ENCODE peak calls at places on chromosomes 12 and 14, in eight cellular contexts. Z, E, B, Y, M, N, T and K are unnamed samples.

GRCh38 chr14:65069874-65070709 is 32.2 kb downstream of the MAX start:
- DNase-seq in E (peak; percentile 71), Y (peak; percentile 81), N (no peak), T (no peak), B (no peak), M (peak; percentile 54), Z (no peak), K (no peak)

GRCh38 chr12:55017421-55017820 is 2.4 kb upstream of the NEUROD4 start:
- DNase-seq in E (no peak), N (no peak), T (no peak), M (no peak), B (no peak), Y (no peak), Z (no peak), K (no peak)

GRCh38 chr14:76346391-76347160 is 29.4 kb upstream of the ESRRB start:
- DNase-seq in B (no peak), Y (no peak), Z (no peak), M (no peak), T (no peak), N (no peak), E (no peak), K (no peak)

GRCh38 chr12:52209321-52209720 is 17.5 kb upstream of the KRT80 start:
- DNase-seq in Z (no peak), M (peak; percentile 11), B (peak; percentile 50), E (peak; percentile 42), Y (no peak), N (no peak), T (no peak), K (peak; percentile 12)

GRCh38 chr14:68487805-68488590 is 304.9 kb downstream of the ZFP36L1 start:
- DNase-seq in N (no peak), E (no peak), Z (peak; percentile 80), B (no peak), M (no peak), T (no peak), Y (no peak), K (no peak)

GRCh38 chr12:120422892-120423456 is 14.9 kb upstream of the COX6A1 start:
- DNase-seq in Y (no peak), M (no peak), T (no peak), N (no peak), B (no peak), E (no peak), Z (no peak), K (no peak)

GRCh38 chr14:59251811-59252771 is 63.6 kb downstream of the DAAM1 start:
- DNase-seq in B (no peak), N (no peak), T (no peak), Y (no peak), M (no peak), Z (no peak), E (no peak), K (no peak)

GRCh38 chr14:76352639-76353281 is 23.2 kb upstream of the ESRRB start:
- DNase-seq in E (peak; percentile 81), T (peak; percentile 76), Z (peak; percentile 53), N (peak; percentile 60), B (no peak), Y (peak; percentile 52), M (peak; percentile 37), K (peak; percentile 89)

GRCh38 chr14:79910086-79910485 is 301.2 kb downstream of the DIO2 start:
- DNase-seq in E (no peak), M (no peak), Y (no peak), Z (no peak), T (no peak), B (no peak), N (no peak), K (no peak)

GRCh38 chr12:95624544-95624943 is 73.3 kb upstream of the USP44 start:
- DNase-seq in Y (peak; percentile 36), M (no peak), Z (no peak), T (no peak), E (no peak), B (no peak), N (no peak), K (no peak)

GRCh38 chr12:8823565-8824300 is 1.3 kb downstream of the A2ML1 start:
- DNase-seq in M (no peak), N (no peak), E (no peak), Z (peak; percentile 16), B (no peak), Y (no peak), T (no peak), K (peak; percentile 11)

GRCh38 chr12:65962921-65963883 is 138.9 kb downstream of the HMGA2 start:
- DNase-seq in B (no peak), N (no peak), Z (no peak), M (no peak), E (no peak), T (no peak), Y (no peak), K (no peak)

GRCh38 chr12:34601689-34602088 is 579.4 kb downstream of the ALG10 start:
- DNase-seq in B (no peak), Y (no peak), T (peak; percentile 25), N (no peak), Z (no peak), M (peak; percentile 5), E (peak; percentile 46), K (peak; percentile 3)

GRCh38 chr14:75491376-75491978 is 30.8 kb upstream of the BATF start:
- DNase-seq in M (no peak), B (no peak), T (no peak), N (no peak), E (no peak), Z (no peak), Y (no peak), K (no peak)

GRCh38 chr14:74518221-74518620 is 24.7 kb downstream of the ISCA2 start:
- DNase-seq in B (peak; percentile 13), Z (no peak), M (no peak), Y (no peak), E (peak; percentile 34), N (no peak), T (peak; percentile 42), K (no peak)

GRCh38 chr12:124532331-124532750 is 35.1 kb downstream of the NCOR2 start:
- DNase-seq in M (no peak), T (no peak), E (no peak), Y (no peak), B (no peak), Z (no peak), N (no peak), K (no peak)

GRCh38 chr12:14937689-14938088 is 648 bp downstream of the ERP27 start:
- DNase-seq in B (no peak), N (no peak), M (no peak), E (no peak), Z (no peak), T (no peak), Y (no peak), K (no peak)

GRCh38 chr14:104708606-104709268 is 15.3 kb upstream of the ADSS1 start:
- DNase-seq in T (peak; percentile 85), M (peak; percentile 64), B (no peak), Z (peak; percentile 58), N (peak; percentile 53), Y (peak; percentile 81), E (peak; percentile 83), K (peak; percentile 96)

GRCh38 chr12:99769581-99769980 is 122.0 kb downstream of the GARIN6 start:
- DNase-seq in B (no peak), N (no peak), M (no peak), Z (no peak), T (no peak), E (no peak), Y (no peak), K (no peak)

DNA sequence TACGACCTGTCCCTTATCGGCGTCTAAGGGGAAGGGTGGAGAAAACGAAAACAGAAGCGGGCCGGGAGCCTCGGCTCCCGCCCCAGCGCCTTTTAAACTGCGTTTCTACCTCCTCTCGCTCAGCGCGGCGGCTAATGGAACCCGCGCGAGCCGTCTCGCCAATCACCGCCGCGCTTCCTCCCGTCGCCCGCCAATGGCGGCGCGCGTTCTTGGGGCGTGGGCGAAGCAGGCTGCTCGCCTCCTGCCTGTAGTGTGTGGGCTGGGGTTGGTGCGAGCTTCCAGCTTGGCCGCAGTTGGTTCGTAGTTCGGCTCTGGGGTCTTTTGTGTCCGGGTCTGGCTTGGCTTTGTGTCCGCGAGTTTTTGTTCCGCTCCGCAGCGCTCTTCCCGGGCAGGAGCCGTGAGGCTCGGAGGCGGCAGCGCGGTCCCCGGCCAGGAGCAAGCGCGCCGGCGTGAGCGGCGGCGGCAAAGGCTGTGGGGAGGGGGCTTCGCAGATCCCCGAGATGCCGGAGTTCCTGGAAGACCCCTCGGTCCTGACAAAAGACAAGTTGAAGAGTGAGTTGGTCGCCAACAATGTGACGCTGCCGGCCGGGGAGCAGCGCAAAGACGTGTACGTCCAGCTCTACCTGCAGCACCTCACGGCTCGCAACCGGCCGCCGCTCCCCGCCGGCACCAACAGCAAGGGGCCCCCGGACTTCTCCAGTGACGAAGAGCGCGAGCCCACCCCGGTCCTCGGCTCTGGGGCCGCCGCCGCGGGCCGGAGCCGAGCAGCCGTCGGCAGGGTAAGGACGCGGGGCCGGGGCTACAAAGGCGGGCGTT is at the start of gene TMPO:
- DNase-seq in Z (peak; percentile 85), Y (peak; percentile 94), M (peak; percentile 88), T (peak; percentile 94), E (peak; percentile 97), B (peak; percentile 94), N (peak; percentile 99), K (peak; percentile 92)
- TF ChIP-seq CTCF in Z (no peak), Y (no peak), M (peak; percentile 5), T (peak; percentile 5), E (no peak), B (no peak), N (no peak), K (no peak)

DNA sequence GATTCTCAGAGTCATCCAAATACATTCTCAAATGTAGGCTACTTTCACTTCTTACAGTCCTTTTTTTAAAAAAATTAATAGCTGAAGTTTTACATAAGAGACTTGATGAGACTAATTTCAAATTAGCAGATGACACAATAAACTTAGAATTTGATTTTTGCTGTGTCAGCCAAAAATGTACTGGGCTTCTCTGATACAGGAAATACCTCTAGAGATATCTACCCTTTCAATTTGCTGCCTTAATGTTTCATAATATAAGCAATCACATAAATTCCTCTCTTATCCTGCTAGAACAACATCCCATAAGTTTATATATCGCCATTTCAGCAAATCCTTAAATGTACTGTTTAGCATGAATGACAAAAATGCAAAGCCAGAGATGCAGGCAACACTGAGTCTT is 875.3 kb downstream of the FLRT2 start:
- DNase-seq in B (no peak), Y (no peak), E (no peak), T (no peak), N (no peak), Z (no peak), M (no peak), K (no peak)
- TF ChIP-seq CTCF in B (no peak), Y (no peak), E (no peak), T (no peak), N (no peak), Z (no peak), M (no peak), K (no peak)

GRCh38 chr12:26298785-26299621 is 103.6 kb downstream of the SSPN start:
- DNase-seq in M (no peak), B (peak; percentile 53), Z (peak; percentile 93), T (no peak), N (peak; percentile 81), Y (no peak), E (no peak), K (peak; percentile 77)
- TF ChIP-seq CTCF in M (peak; percentile 20), B (peak; percentile 15), Z (peak; percentile 51), T (no peak), N (no peak), Y (no peak), E (peak; percentile 27), K (no peak)

DNA sequence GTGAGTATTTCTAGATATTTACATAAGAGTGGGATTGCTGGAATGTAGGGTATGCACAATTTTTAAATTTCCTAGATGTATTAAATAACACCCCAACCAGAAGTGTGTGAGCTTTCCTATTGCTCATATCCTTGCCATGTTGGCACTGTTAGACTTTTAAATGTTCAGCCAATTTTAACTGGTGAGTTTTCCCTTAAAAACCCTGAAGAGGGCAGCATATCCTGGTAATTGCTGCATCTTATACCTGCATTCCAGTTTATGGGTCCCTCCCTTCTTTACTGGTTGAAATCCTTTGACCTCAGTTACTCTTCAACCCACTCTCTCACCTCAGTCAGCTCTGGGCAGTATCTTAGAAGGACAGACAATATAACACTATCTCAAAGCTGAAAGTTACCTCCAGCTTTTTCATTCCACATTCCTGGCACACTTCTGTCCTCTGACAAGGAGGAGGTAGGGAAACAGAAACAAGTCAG is 270.6 kb downstream of the PAWR start:
- DNase-seq in E (no peak), T (no peak), Y (no peak), B (no peak), N (no peak), Z (peak; percentile 84), M (no peak), K (no peak)
- TF ChIP-seq CTCF in E (peak; percentile 45), T (no peak), Y (peak; percentile 30), B (peak; percentile 41), N (peak; percentile 23), Z (peak; percentile 64), M (no peak), K (no peak)